ENCODE peak calls at places on chromosome 11, in ten cellular contexts. T, J, Y, X, K, V, A, Z, E and W are unnamed samples.

GRCh38 chr11:110829873-110830272 is 117.6 kb upstream of the ARHGAP20 start:
- DNase-seq in T (no peak), J (peak; percentile 4), Y (no peak), X (no peak), K (no peak), V (no peak), A (no peak), Z (no peak), E (no peak), W (no peak)

GRCh38 chr11:71207996-71208774 is 44.2 kb downstream of the SHANK2 start:
- DNase-seq in T (no peak), J (no peak), Y (peak; percentile 7), X (no peak), K (no peak), V (no peak), A (no peak), Z (no peak), E (no peak), W (no peak)

GRCh38 chr11:83612891-83613766 is 327.0 kb upstream of the CCDC90B start:
- DNase-seq in T (peak; percentile 39), J (no peak), Y (no peak), X (no peak), K (no peak), V (no peak), A (no peak), Z (no peak), E (no peak), W (no peak)

GRCh38 chr11:10489444-10489785 is 34.4 kb downstream of the AMPD3 start:
- DNase-seq in T (no peak), J (no peak), Y (peak; percentile 10), X (no peak), K (no peak), V (no peak), A (no peak), Z (no peak), E (no peak), W (no peak)

GRCh38 chr11:75428301-75428724 is 4.7 kb downstream of the KLHL35 start:
- DNase-seq in T (peak; percentile 95), J (peak; percentile 85), Y (peak; percentile 81), X (no peak), K (peak; percentile 78), V (no peak), A (peak; percentile 44), Z (peak; percentile 69), E (peak; percentile 96), W (peak; percentile 45)

GRCh38 chr11:69791266-69791665 is 16.1 kb upstream of the FGF4 start:
- DNase-seq in T (peak; percentile 7), J (peak; percentile 70), Y (no peak), X (no peak), K (peak; percentile 20), V (no peak), A (no peak), Z (no peak), E (peak; percentile 72), W (no peak)

GRCh38 chr11:6738590-6738989 is 33.2 kb downstream of the OR2AG2 start:
- DNase-seq in T (no peak), J (no peak), Y (no peak), X (no peak), K (no peak), V (no peak), A (no peak), Z (no peak), E (no peak), W (no peak)

GRCh38 chr11:43735931-43736330 is 55.4 kb downstream of the HSD17B12 start:
- DNase-seq in T (no peak), J (peak; percentile 76), Y (no peak), X (no peak), K (no peak), V (no peak), A (no peak), Z (no peak), E (peak; percentile 25), W (no peak)

GRCh38 chr11:69893631-69894030 is 74.4 kb upstream of the FGF3 start:
- DNase-seq in T (no peak), J (no peak), Y (no peak), X (no peak), K (no peak), V (no peak), A (no peak), Z (no peak), E (no peak), W (no peak)

GRCh38 chr11:110431212-110432073 is 1.7 kb downstream of the FDX1 start:
- DNase-seq in T (no peak), J (no peak), Y (no peak), X (peak; percentile 56), K (no peak), V (no peak), A (no peak), Z (no peak), E (peak; percentile 33), W (no peak)

GRCh38 chr11:83241291-83241946 is 44.7 kb downstream of the CCDC90B start:
- DNase-seq in T (peak; percentile 72), J (peak; percentile 57), Y (no peak), X (peak; percentile 51), K (peak; percentile 27), V (peak; percentile 51), A (peak; percentile 77), Z (peak; percentile 20), E (peak; percentile 83), W (no peak)

GRCh38 chr11:65107751-65108468 is 3.8 kb upstream of the TM7SF2 start:
- DNase-seq in T (no peak), J (no peak), Y (no peak), X (no peak), K (no peak), V (no peak), A (no peak), Z (no peak), E (no peak), W (no peak)

GRCh38 chr11:65109231-65110198 is 2.2 kb upstream of the TM7SF2 start:
- DNase-seq in T (no peak), J (no peak), Y (no peak), X (no peak), K (no peak), V (no peak), A (no peak), Z (no peak), E (no peak), W (no peak)

GRCh38 chr11:65110354-65110861 is 1.3 kb upstream of the TM7SF2 start:
- DNase-seq in T (peak; percentile 88), J (peak; percentile 73), Y (peak; percentile 92), X (peak; percentile 89), K (no peak), V (peak; percentile 80), A (peak; percentile 86), Z (peak; percentile 92), E (peak; percentile 89), W (no peak)

GRCh38 chr11:65107078-65107477 is 4.6 kb upstream of the TM7SF2 start:
- DNase-seq in T (no peak), J (no peak), Y (no peak), X (no peak), K (no peak), V (no peak), A (no peak), Z (no peak), E (no peak), W (no peak)

GRCh38 chr11:65108469-65109123 is 3.1 kb upstream of the TM7SF2 start:
- DNase-seq in T (no peak), J (no peak), Y (no peak), X (no peak), K (no peak), V (no peak), A (no peak), Z (no peak), E (no peak), W (no peak)
- H3K4me3 ChIP-seq in T (no peak overlapping the region), J (no peak overlapping the region), Y (no peak overlapping the region), X (no peak overlapping the region), K (no peak overlapping the region), V (no peak overlapping the region), A (no peak overlapping the region), Z (no peak overlapping the region), E (no peak overlapping the region), W (no peak overlapping the region)

DNA sequence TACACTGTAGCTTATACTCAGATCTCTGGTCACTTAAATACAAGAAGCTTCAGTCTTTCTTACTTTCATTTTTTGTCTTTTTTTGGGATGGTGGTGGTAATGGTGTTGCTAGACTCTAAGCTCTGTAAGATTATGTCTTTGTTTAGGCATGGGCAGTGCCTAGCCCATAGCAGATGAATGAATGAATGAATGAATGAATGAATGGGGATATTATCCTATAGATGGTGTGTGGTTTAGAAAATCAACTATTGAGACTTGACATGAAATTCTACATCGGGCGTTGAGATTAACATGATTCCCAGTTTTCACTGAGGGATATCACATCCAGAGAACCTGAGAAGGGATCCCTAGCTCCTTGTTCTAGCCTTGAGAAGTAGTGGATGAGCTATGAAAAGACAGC is 9.8 kb upstream of the CKAP5 start:
- DNase-seq in T (no peak), J (no peak), Y (no peak), X (no peak), K (no peak), V (no peak), A (no peak), Z (no peak), E (no peak), W (no peak)
- H3K4me3 ChIP-seq in T (no peak overlapping the region), J (no peak overlapping the region), Y (no peak overlapping the region), X (no peak overlapping the region), K (no peak overlapping the region), V (no peak overlapping the region), A (no peak overlapping the region), Z (no peak overlapping the region), E (no peak overlapping the region), W (no peak overlapping the region)

DNA sequence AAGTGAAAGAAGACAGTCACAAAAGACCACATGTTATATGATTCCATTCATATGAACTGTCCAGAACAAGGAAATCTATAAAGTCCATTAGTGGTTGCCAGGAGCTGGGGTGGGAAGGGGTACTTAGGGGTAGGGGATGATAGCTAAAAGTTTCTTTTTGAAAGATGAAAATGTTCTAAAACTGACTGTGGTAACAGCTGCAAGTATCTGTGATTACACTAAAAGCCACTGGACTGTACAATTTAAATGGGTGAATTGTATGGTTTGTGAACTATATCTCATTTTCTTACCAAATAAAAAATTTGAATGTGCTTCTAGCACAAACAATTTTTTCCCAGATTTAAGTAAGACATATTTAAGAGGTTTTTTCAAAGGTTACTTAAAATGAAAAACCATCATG is 22.1 kb downstream of the CHKA start:
- DNase-seq in T (no peak), J (no peak), Y (no peak), X (no peak), K (no peak), V (no peak), A (no peak), Z (no peak), E (no peak), W (no peak)
- H3K4me3 ChIP-seq in T (no peak overlapping the region), J (no peak overlapping the region), Y (no peak overlapping the region), X (no peak overlapping the region), K (no peak overlapping the region), V (no peak overlapping the region), A (no peak overlapping the region), Z (no peak overlapping the region), E (no peak overlapping the region), W (no peak overlapping the region)

DNA sequence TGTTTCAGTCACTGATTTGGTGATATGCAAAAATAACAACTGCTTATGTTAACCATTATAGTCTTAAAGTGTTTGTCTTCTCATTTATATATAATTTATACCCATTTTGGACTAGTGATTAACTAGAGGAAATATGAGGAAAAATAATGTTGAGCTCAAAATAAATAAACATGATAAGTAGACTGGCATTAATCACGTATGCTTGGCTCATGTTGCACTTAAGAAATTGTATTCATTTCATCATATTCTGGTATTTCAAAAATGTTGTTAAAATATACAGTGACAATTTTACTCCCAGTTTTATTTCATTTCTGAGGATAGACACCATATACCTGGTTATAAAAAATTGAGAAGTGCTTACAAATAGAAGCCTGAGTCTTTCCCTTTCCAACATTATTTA is 3.8 kb upstream of the OR10D3 start:
- DNase-seq in T (no peak), J (no peak), Y (no peak), X (no peak), K (no peak), V (no peak), A (no peak), Z (no peak), E (peak; percentile 31), W (no peak)
- H3K4me3 ChIP-seq in T (no peak overlapping the region), J (no peak overlapping the region), Y (no peak overlapping the region), X (no peak overlapping the region), K (no peak overlapping the region), V (no peak overlapping the region), A (no peak overlapping the region), Z (no peak overlapping the region), E (no peak overlapping the region), W (no peak overlapping the region)